ENCODE peak calls at places on chromosome 19, in five cellular contexts. One of them, this sample, is unnamed.

GRCh38 chr19:40200352-40201099 is 9.3 kb downstream of the MAP3K10 start:
- DNase-seq in stimulated activated CD4-positive, alpha-beta T cell treated with anti-CD3 and anti-CD28 coated beads, Interleukin-4, amount 100 ng/mL, for 4 hours: no peak
- DNase-seq in nucleus accumbens: no peak
- DNase-seq in breast epithelium: no peak
- DNase-seq in activated T-helper 1 cell treated with anti-CD3 and anti-CD28 coated beads, Interleukin-12 subunit alpha, Interleukin-12 subunit beta, Interleukin-2, Interleukin-4 antibody, amounts not matched to agents 30 ng/mL and 10 ng/mL and 1 ng/mL, durations not matched to agents 14 hours and 24 hours and 36 hours: no peak
- DNase-seq in this sample: no peak

GRCh38 chr19:6126335-6126974 is 9.0 kb upstream of the ACSBG2 start:
- DNase-seq in stimulated activated CD4-positive, alpha-beta T cell treated with anti-CD3 and anti-CD28 coated beads, Interleukin-4, amount 100 ng/mL, for 4 hours: no peak
- DNase-seq in nucleus accumbens: no peak
- DNase-seq in breast epithelium: no peak
- DNase-seq in activated T-helper 1 cell treated with anti-CD3 and anti-CD28 coated beads, Interleukin-12 subunit alpha, Interleukin-12 subunit beta, Interleukin-2, Interleukin-4 antibody, amounts not matched to agents 30 ng/mL and 10 ng/mL and 1 ng/mL, durations not matched to agents 14 hours and 24 hours and 36 hours: no peak
- DNase-seq in this sample: no peak

GRCh38 chr19:5934779-5935472 is 20.9 kb downstream of the CAPS start:
- DNase-seq in stimulated activated CD4-positive, alpha-beta T cell treated with anti-CD3 and anti-CD28 coated beads, Interleukin-4, amount 100 ng/mL, for 4 hours: no peak
- DNase-seq in nucleus accumbens: no peak
- DNase-seq in breast epithelium: no peak
- DNase-seq in activated T-helper 1 cell treated with anti-CD3 and anti-CD28 coated beads, Interleukin-12 subunit alpha, Interleukin-12 subunit beta, Interleukin-2, Interleukin-4 antibody, amounts not matched to agents 30 ng/mL and 10 ng/mL and 1 ng/mL, durations not matched to agents 14 hours and 24 hours and 36 hours: no peak
- DNase-seq in this sample: no peak

GRCh38 chr19:4606921-4607678 is 32.2 kb upstream of the TNFAIP8L1 start:
- DNase-seq in stimulated activated CD4-positive, alpha-beta T cell treated with anti-CD3 and anti-CD28 coated beads, Interleukin-4, amount 100 ng/mL, for 4 hours: no peak
- DNase-seq in nucleus accumbens: no peak
- DNase-seq in breast epithelium: no peak
- DNase-seq in activated T-helper 1 cell treated with anti-CD3 and anti-CD28 coated beads, Interleukin-12 subunit alpha, Interleukin-12 subunit beta, Interleukin-2, Interleukin-4 antibody, amounts not matched to agents 30 ng/mL and 10 ng/mL and 1 ng/mL, durations not matched to agents 14 hours and 24 hours and 36 hours: no peak
- DNase-seq in this sample: no peak

GRCh38 chr19:9116547-9116946 is 984 bp upstream of the OR7G1 start:
- DNase-seq in stimulated activated CD4-positive, alpha-beta T cell treated with anti-CD3 and anti-CD28 coated beads, Interleukin-4, amount 100 ng/mL, for 4 hours: no peak
- DNase-seq in nucleus accumbens: no peak
- DNase-seq in breast epithelium: no peak
- DNase-seq in activated T-helper 1 cell treated with anti-CD3 and anti-CD28 coated beads, Interleukin-12 subunit alpha, Interleukin-12 subunit beta, Interleukin-2, Interleukin-4 antibody, amounts not matched to agents 30 ng/mL and 10 ng/mL and 1 ng/mL, durations not matched to agents 14 hours and 24 hours and 36 hours: no peak
- DNase-seq in this sample: no peak

GRCh38 chr19:17512574-17512939 is 1.1 kb downstream of the PGLS start:
- DNase-seq in stimulated activated CD4-positive, alpha-beta T cell treated with anti-CD3 and anti-CD28 coated beads, Interleukin-4, amount 100 ng/mL, for 4 hours: no peak
- DNase-seq in nucleus accumbens: no peak
- DNase-seq in breast epithelium: no peak
- DNase-seq in activated T-helper 1 cell treated with anti-CD3 and anti-CD28 coated beads, Interleukin-12 subunit alpha, Interleukin-12 subunit beta, Interleukin-2, Interleukin-4 antibody, amounts not matched to agents 30 ng/mL and 10 ng/mL and 1 ng/mL, durations not matched to agents 14 hours and 24 hours and 36 hours: no peak
- DNase-seq in this sample: no peak

GRCh38 chr19:22427587-22428298 is 5.6 kb upstream of the ZNF98 start:
- DNase-seq in stimulated activated CD4-positive, alpha-beta T cell treated with anti-CD3 and anti-CD28 coated beads, Interleukin-4, amount 100 ng/mL, for 4 hours: no peak
- DNase-seq in nucleus accumbens: no peak
- DNase-seq in breast epithelium: peak; percentile 79
- DNase-seq in activated T-helper 1 cell treated with anti-CD3 and anti-CD28 coated beads, Interleukin-12 subunit alpha, Interleukin-12 subunit beta, Interleukin-2, Interleukin-4 antibody, amounts not matched to agents 30 ng/mL and 10 ng/mL and 1 ng/mL, durations not matched to agents 14 hours and 24 hours and 36 hours: no peak
- DNase-seq in this sample: no peak

GRCh38 chr19:11924886-11925583 is at the start of gene ZNF700:
- DNase-seq in stimulated activated CD4-positive, alpha-beta T cell treated with anti-CD3 and anti-CD28 coated beads, Interleukin-4, amount 100 ng/mL, for 4 hours: peak; percentile 88
- DNase-seq in nucleus accumbens: peak; percentile 83
- DNase-seq in breast epithelium: peak; percentile 95
- DNase-seq in activated T-helper 1 cell treated with anti-CD3 and anti-CD28 coated beads, Interleukin-12 subunit alpha, Interleukin-12 subunit beta, Interleukin-2, Interleukin-4 antibody, amounts not matched to agents 30 ng/mL and 10 ng/mL and 1 ng/mL, durations not matched to agents 14 hours and 24 hours and 36 hours: peak; percentile 89
- DNase-seq in this sample: peak; percentile 91

GRCh38 chr19:46631481-46631880 is 4.5 kb downstream of the GNG8 start:
- DNase-seq in stimulated activated CD4-positive, alpha-beta T cell treated with anti-CD3 and anti-CD28 coated beads, Interleukin-4, amount 100 ng/mL, for 4 hours: no peak
- DNase-seq in nucleus accumbens: no peak
- DNase-seq in breast epithelium: peak; percentile 67
- DNase-seq in activated T-helper 1 cell treated with anti-CD3 and anti-CD28 coated beads, Interleukin-12 subunit alpha, Interleukin-12 subunit beta, Interleukin-2, Interleukin-4 antibody, amounts not matched to agents 30 ng/mL and 10 ng/mL and 1 ng/mL, durations not matched to agents 14 hours and 24 hours and 36 hours: no peak
- DNase-seq in this sample: no peak

GRCh38 chr19:14122924-14123323 is 5.4 kb upstream of the PRKACA start:
- DNase-seq in stimulated activated CD4-positive, alpha-beta T cell treated with anti-CD3 and anti-CD28 coated beads, Interleukin-4, amount 100 ng/mL, for 4 hours: no peak
- DNase-seq in nucleus accumbens: no peak
- DNase-seq in breast epithelium: no peak
- DNase-seq in activated T-helper 1 cell treated with anti-CD3 and anti-CD28 coated beads, Interleukin-12 subunit alpha, Interleukin-12 subunit beta, Interleukin-2, Interleukin-4 antibody, amounts not matched to agents 30 ng/mL and 10 ng/mL and 1 ng/mL, durations not matched to agents 14 hours and 24 hours and 36 hours: no peak
- DNase-seq in this sample: no peak

GRCh38 chr19:43759515-43759914 is 4.8 kb upstream of the SMG9 start:
- DNase-seq in stimulated activated CD4-positive, alpha-beta T cell treated with anti-CD3 and anti-CD28 coated beads, Interleukin-4, amount 100 ng/mL, for 4 hours: no peak
- DNase-seq in nucleus accumbens: no peak
- DNase-seq in breast epithelium: peak; percentile 59
- DNase-seq in activated T-helper 1 cell treated with anti-CD3 and anti-CD28 coated beads, Interleukin-12 subunit alpha, Interleukin-12 subunit beta, Interleukin-2, Interleukin-4 antibody, amounts not matched to agents 30 ng/mL and 10 ng/mL and 1 ng/mL, durations not matched to agents 14 hours and 24 hours and 36 hours: no peak
- DNase-seq in this sample: no peak

GRCh38 chr19:13109361-13110098 is 6.9 kb upstream of the LYL1 start:
- DNase-seq in stimulated activated CD4-positive, alpha-beta T cell treated with anti-CD3 and anti-CD28 coated beads, Interleukin-4, amount 100 ng/mL, for 4 hours: no peak
- DNase-seq in nucleus accumbens: no peak
- DNase-seq in breast epithelium: no peak
- DNase-seq in activated T-helper 1 cell treated with anti-CD3 and anti-CD28 coated beads, Interleukin-12 subunit alpha, Interleukin-12 subunit beta, Interleukin-2, Interleukin-4 antibody, amounts not matched to agents 30 ng/mL and 10 ng/mL and 1 ng/mL, durations not matched to agents 14 hours and 24 hours and 36 hours: no peak
- DNase-seq in this sample: no peak